ENCODE peak calls at places on chromosomes 13 and 19, in four cellular contexts. C is ascending aorta, T is heart right ventricle, A is IMR-90. S is an unnamed sample. For H3K4me1, the result is how much of the 10 kb centered on the place peaks cover.

GRCh38 chr19:55172741-55173140 is 6.3 kb upstream of the DNAAF3 start:
- DNase-seq in T (no peak), C (no peak), A (peak), S (no peak)

GRCh38 chr13:101709952-101710351 is 257.5 kb downstream of the ITGBL1 start:
- DNase-seq in C (no peak), A (no peak), T (no peak), S (no peak)

GRCh38 chr13:76754414-76754813 is 131.8 kb downstream of the KCTD12 start:
- DNase-seq in A (peak), T (no peak), C (no peak), S (no peak)

GRCh38 chr13:40187324-40187795 is 479.1 kb downstream of the FOXO1 start:
- DNase-seq in T (no peak), C (no peak), A (no peak), S (no peak)

GRCh38 chr19:45443462-45444317 is 20.0 kb upstream of the ERCC1 start:
- DNase-seq in T (peak), A (peak), C (peak), S (peak)

GRCh38 chr13:39566216-39566869 is 36.6 kb downstream of the LHFPL6 start:
- DNase-seq in T (no peak), A (no peak), C (no peak), S (no peak)

GRCh38 chr19:48659768-48660167 is 13.0 kb downstream of the NTN5 start:
- DNase-seq in T (no peak), A (no peak), C (no peak), S (no peak)

GRCh38 chr13:112105884-112106283 is 38.9 kb downstream of the SOX1 start:
- DNase-seq in C (no peak), A (no peak), T (no peak), S (no peak)

GRCh38 chr13:76875256-76875655 is 10.9 kb downstream of the KCTD12 start:
- DNase-seq in C (no peak), A (no peak), T (no peak), S (no peak)

GRCh38 chr19:31448221-31448657 is 99.0 kb upstream of the TSHZ3 start:
- DNase-seq in T (peak), A (peak), C (no peak), S (peak)

GRCh38 chr13:25844559-25845434 is 207.0 kb downstream of the SHISA2 start:
- DNase-seq in A (no peak), T (no peak), C (no peak), S (no peak)

GRCh38 chr19:2212861-2213711 is 23.0 kb downstream of the PLEKHJ1 start:
- DNase-seq in A (no peak), T (no peak), C (no peak), S (no peak)

GRCh38 chr13:78610381-78610883 is 7.1 kb upstream of the POU4F1 start:
- DNase-seq in T (no peak), C (no peak), A (peak), S (no peak)

GRCh38 chr13:91207261-91207660 is 140.2 kb upstream of the MIR17HG start:
- DNase-seq in C (no peak), A (no peak), T (no peak), S (no peak)

GRCh38 chr13:100600461-100600860 is 11.9 kb upstream of the GGACT start:
- DNase-seq in A (no peak), C (no peak), T (no peak), S (no peak)

GRCh38 chr13:103716689-103717088 is 650.5 kb upstream of the SLC10A2 start:
- DNase-seq in C (no peak), A (no peak), T (no peak), S (no peak)

GRCh38 chr13:23796546-23796945 is 92.7 kb downstream of the MIPEP start:
- DNase-seq in A (peak), T (no peak), C (no peak), S (no peak)

GRCh38 chr13:87666826-87667225 is 4.3 kb upstream of the SLITRK5 start:
- DNase-seq in A (no peak), C (no peak), T (no peak), S (no peak)

GRCh38 chr13:72850959-72851677 is 69.2 kb downstream of the PIBF1 start:
- DNase-seq in A (no peak), C (no peak), T (no peak), S (no peak)

GRCh38 chr13:101520672-101521071 is 68.2 kb downstream of the ITGBL1 start:
- DNase-seq in T (no peak), C (no peak), A (peak), S (no peak)

GRCh38 chr19:6532244-6532999 is 1.6 kb downstream of the TNFSF9 start:
- DNase-seq in C (no peak), T (no peak), A (no peak), S (no peak)

GRCh38 chr13:110414283-110414682 is 107.2 kb downstream of the COL4A2 start:
- DNase-seq in C (no peak), A (no peak), T (no peak), S (no peak)

GRCh38 chr19:41936416-41936850 is 8.2 kb upstream of the ERFL start:
- DNase-seq in T (no peak), A (no peak), C (no peak), S (no peak)

GRCh38 chr19:5933391-5933998 is 19.4 kb downstream of the CAPS start:
- DNase-seq in T (no peak), C (no peak), A (no peak), S (no peak)

GRCh38 chr19:32606289-32606688 is 25.3 kb downstream of the PDCD5 start:
- DNase-seq in A (no peak), T (no peak), C (no peak), S (no peak)

GRCh38 chr13:91154553-91154952 is 192.9 kb upstream of the MIR17HG start:
- DNase-seq in C (no peak), A (no peak), T (no peak), S (no peak)

GRCh38 chr19:11014403-11014911 is 53.6 kb downstream of the SMARCA4 start:
- DNase-seq in A (no peak), C (no peak), T (no peak), S (no peak)

GRCh38 chr13:40074338-40074737 is 418.9 kb downstream of the COG6 start:
- DNase-seq in A (no peak), C (no peak), T (no peak), S (no peak)

GRCh38 chr13:103250071-103250470 is 183.9 kb upstream of the SLC10A2 start:
- DNase-seq in T (no peak), C (no peak), A (no peak), S (no peak)

GRCh38 chr19:29379257-29379986 is 146.4 kb upstream of the VSTM2B start:
- DNase-seq in T (no peak), C (no peak), A (no peak), S (no peak)

GRCh38 chr19:48617146-48617937 is 1.6 kb downstream of the RPL18 start:
- DNase-seq in C (no peak), T (no peak), A (no peak), S (no peak)

GRCh38 chr19:45973564-45974338 is at the start of gene NOVA2:
- DNase-seq in A (peak), C (no peak), T (peak), S (peak)

GRCh38 chr19:21688464-21688863 is 78.9 kb downstream of the ZNF100 start:
- DNase-seq in C (no peak), T (no peak), A (no peak), S (no peak)

GRCh38 chr13:112588490-112589297 is 741 bp upstream of the TUBGCP3 start:
- DNase-seq in T (no peak), C (no peak), A (no peak), S (no peak)

GRCh38 chr13:100514788-100515409 is 73.7 kb downstream of the GGACT start:
- DNase-seq in A (peak), T (peak), C (no peak), S (peak)

GRCh38 chr19:38514812-38515633 is 81.5 kb downstream of the RYR1 start:
- DNase-seq in C (no peak), T (peak), A (peak), S (peak)

GRCh38 chr13:72521965-72522661 is 205.3 kb downstream of the MZT1 start:
- DNase-seq in A (no peak), C (no peak), T (no peak), S (no peak)

GRCh38 chr13:101139076-101139475 is 277.2 kb downstream of the NALCN start:
- DNase-seq in T (no peak), A (no peak), C (no peak), S (no peak)

GRCh38 chr13:98784666-98785065 is 32.2 kb upstream of the SLC15A1 start:
- DNase-seq in T (no peak), C (no peak), A (no peak), S (no peak)

GRCh38 chr19:30442715-30443114 is 70.5 kb downstream of the ZNF536 start:
- DNase-seq in T (no peak), A (no peak), C (no peak), S (no peak)

GRCh38 chr19:50203281-50204080 is at the start of gene MYH14:
- DNase-seq in C (peak), T (peak), A (no peak), S (peak)
- TF ChIP-seq CTCF in C (no peak), T (no peak), A (no peak), S (no peak)

GRCh38 chr19:40739871-40740703 is 10.2 kb downstream of the ACTMAP start:
- DNase-seq in T (no peak), A (no peak), C (no peak), S (no peak)
- H3K4me3 ChIP-seq in T (no peak), A (no peak), C (peak), S (no peak)

DNA sequence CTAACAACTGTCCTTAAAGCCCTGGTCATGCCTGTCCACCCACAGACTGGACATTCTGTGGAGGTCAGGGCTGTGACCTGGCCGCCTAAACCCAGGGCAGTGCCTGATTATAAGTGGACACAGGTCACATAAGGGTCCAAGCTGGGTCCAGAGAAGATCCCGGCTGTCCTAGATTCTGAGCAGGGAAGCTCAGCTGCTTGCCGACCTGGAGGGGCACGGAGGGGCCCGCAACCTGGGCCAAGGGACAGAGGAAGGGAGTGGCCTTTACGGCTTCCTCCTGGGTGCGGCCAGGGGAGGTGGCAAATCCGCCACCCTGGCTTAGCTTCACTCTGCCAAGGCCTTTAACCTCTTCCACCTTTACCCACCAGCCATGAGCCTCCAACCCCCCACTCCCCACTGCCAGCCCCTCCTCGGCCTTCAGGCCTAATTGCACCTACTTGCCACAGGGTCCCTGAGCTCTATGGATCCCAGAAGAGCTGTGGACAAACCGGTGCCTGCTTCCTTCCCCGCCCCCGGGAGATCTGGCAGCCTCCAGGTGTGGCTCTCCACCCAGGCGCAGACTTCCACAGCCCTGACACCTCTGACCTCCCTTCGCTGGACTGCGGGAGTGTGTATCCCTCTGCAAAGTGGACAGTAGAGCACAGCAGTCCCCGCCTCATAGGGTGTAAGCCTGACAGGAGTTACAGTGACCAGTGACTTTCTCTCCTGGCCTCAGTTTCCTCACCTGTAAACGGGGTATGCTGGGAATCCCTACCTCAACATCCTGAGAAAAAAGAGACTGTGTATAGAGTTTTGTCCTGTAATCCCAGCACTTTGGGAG is 1.7 kb downstream of the CD320 start:
- DNase-seq in A (no peak), C (no peak), T (no peak), S (peak)
- H3K4me1 ChIP-seq in A (under half), C (under half), T (under half), S (under half)

DNA sequence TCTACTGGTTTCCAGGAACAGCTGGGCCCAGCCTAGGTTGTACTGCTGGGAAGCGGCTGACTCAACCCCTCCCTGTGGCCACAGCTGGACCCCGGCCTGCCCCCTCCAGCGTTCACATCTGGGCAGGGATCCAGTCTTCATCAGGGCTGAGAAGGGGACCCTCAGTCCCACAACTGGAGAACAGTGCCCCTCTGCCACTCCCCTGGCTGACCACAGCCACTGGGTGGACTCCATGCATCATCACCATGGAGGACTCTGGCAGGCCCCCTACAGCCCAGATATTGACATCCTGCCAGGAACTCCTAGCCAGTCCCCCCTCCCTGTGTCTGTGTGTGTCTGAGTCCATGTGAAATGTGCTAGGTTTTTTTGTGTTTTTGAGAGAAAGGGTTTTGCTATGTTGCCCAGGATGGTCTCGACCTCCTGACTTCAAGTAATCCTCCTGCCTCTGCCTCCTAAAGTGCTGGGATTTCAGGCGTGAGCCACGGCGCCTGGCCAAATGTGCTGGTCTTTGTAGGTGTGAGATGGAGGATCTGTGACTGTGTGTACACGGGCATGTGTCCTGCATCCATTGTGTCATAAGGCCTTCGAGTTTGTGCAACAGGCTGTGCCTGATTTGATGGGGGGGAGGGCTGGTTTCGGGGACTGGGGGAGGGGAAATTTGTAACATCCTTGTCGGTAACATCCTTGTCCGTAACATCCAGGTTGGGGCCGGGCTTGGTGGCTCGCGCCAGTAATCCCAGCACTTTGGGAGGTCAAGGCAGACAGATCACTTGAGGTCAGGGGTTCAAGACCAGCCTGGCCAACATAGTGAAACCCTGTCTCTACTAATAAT is 4.0 kb upstream of the HOOK2 start:
- DNase-seq in A (peak), C (peak), T (peak), S (peak)
- TF ChIP-seq CTCF in A (no peak), C (no peak), T (no peak), S (no peak)

GRCh38 chr13:74288361-74288911 is 154.2 kb upstream of the KLF12 start:
- DNase-seq in C (no peak), T (peak), A (no peak), S (peak)
- H3K4me3 ChIP-seq in C (peak), T (peak), A (no peak), S (peak)